ENCODE peak calls at places on chromosomes 2 and 18, in six cellular contexts. S is effector CD4-positive, alpha-beta T cell; J is GDM1; Q is retina; E is upper lobe of right lung; V is astrocyte of the hippocampus. Z is an unnamed sample.

GRCh38 chr2:181440919-181441318 is 16.3 kb upstream of the ITGA4 start:
- DNase-seq in V (no peak), Q (no peak), J (no peak), E (no peak), S (no peak), Z (no peak)

GRCh38 chr18:59621027-59621426 is 76.2 kb downstream of the CCBE1 start:
- DNase-seq in E (no peak), V (no peak), S (no peak), Q (no peak), J (no peak), Z (no peak)

GRCh38 chr2:73268831-73269685 is 15.2 kb downstream of the FBXO41 start:
- DNase-seq in Q (peak), J (no peak), S (peak), V (peak), E (peak), Z (no peak)

GRCh38 chr2:56687169-56687568 is 503.4 kb downstream of the CCDC85A start:
- DNase-seq in S (no peak), Q (no peak), E (no peak), V (no peak), J (no peak), Z (peak)

GRCh38 chr2:187679454-187679853 is 125.2 kb upstream of the TFPI start:
- DNase-seq in E (no peak), S (no peak), Q (no peak), J (no peak), V (peak), Z (no peak)

GRCh38 chr18:65760457-65760856 is 9.6 kb downstream of the CDH7 start:
- DNase-seq in Q (no peak), E (no peak), J (no peak), V (no peak), S (no peak), Z (no peak)

GRCh38 chr2:178404380-178404767 is 46.6 kb downstream of the PRKRA start:
- DNase-seq in E (no peak), J (no peak), V (peak), Q (peak), S (no peak), Z (peak)

GRCh38 chr2:54330226-54331094 is 74.4 kb upstream of the TSPYL6 start:
- DNase-seq in S (peak), Q (peak), E (peak), V (peak), J (peak), Z (peak)

GRCh38 chr2:133605031-133605773 is 36.9 kb upstream of the NCKAP5 start:
- DNase-seq in J (no peak), Q (peak), E (no peak), S (no peak), V (no peak), Z (no peak)

GRCh38 chr2:4670331-4670730 is 967.0 kb downstream of the DCDC2C start:
- DNase-seq in V (no peak), S (no peak), E (no peak), J (no peak), Q (no peak), Z (no peak)

GRCh38 chr18:63241317-63241712 is 78.3 kb downstream of the BCL2 start:
- DNase-seq in S (no peak), V (no peak), Q (no peak), E (no peak), J (no peak), Z (no peak)

GRCh38 chr2:224901121-224901676 is 141.1 kb downstream of the DOCK10 start:
- DNase-seq in E (no peak), Q (no peak), J (no peak), V (no peak), S (no peak), Z (no peak)

GRCh38 chr2:113848758-113849460 is 41.0 kb upstream of the ACTR3 start:
- DNase-seq in S (no peak), E (no peak), V (peak), Q (no peak), J (no peak), Z (no peak)

GRCh38 chr2:88810488-88810887 is 119.0 kb downstream of the RPIA start:
- DNase-seq in S (no peak), V (no peak), Q (no peak), J (no peak), E (no peak), Z (no peak)

GRCh38 chr2:9140570-9141378 is 65.8 kb upstream of the ASAP2 start:
- DNase-seq in V (no peak), S (no peak), Q (peak), J (no peak), E (no peak), Z (no peak)

GRCh38 chr18:9803698-9804516 is 81.9 kb upstream of the TXNDC2 start:
- DNase-seq in Q (peak), J (no peak), E (no peak), S (no peak), V (peak), Z (no peak)

GRCh38 chr2:142980246-142981068 is 103.0 kb downstream of the KYNU start:
- DNase-seq in S (no peak), E (no peak), V (peak), J (no peak), Q (no peak), Z (no peak)

GRCh38 chr18:25826823-25827617 is 263.4 kb downstream of the SS18 start:
- DNase-seq in Q (no peak), J (no peak), E (no peak), S (no peak), V (no peak), Z (no peak)

GRCh38 chr2:144234115-144234772 is 285.7 kb downstream of the ZEB2 start:
- DNase-seq in J (no peak), E (no peak), V (no peak), Q (no peak), S (no peak), Z (no peak)

GRCh38 chr2:108612514-108613183 is 78.4 kb downstream of the LIMS1 start:
- DNase-seq in S (peak), E (no peak), Q (no peak), V (no peak), J (no peak), Z (no peak)

GRCh38 chr2:191202881-191203397 is 42.3 kb upstream of the MYO1B start:
- DNase-seq in E (no peak), J (no peak), S (no peak), V (no peak), Q (no peak), Z (no peak)

GRCh38 chr2:42742740-42743666 is 20.9 kb downstream of the OXER1 start:
- DNase-seq in J (no peak), Q (no peak), E (no peak), V (no peak), S (no peak), Z (no peak)

GRCh38 chr2:45654250-45654649 is 2.8 kb downstream of the PRKCE start:
- DNase-seq in E (no peak), J (no peak), Q (no peak), V (no peak), S (no peak), Z (no peak)

GRCh38 chr2:218186355-218186766 is 19.6 kb upstream of the CXCR1 start:
- DNase-seq in S (peak), V (peak), E (peak), J (peak), Q (peak), Z (peak)